ENCODE peak calls at places on chromosome 18, in nine cellular contexts. U is tibial artery; W is NCI-H2081; G is HS-5; R is RWPE1; B is right lobe of liver; P is activated T-helper 2 cell treated with anti-CD3 and anti-CD28 coated beads, Interferon-gamma antibody, Interleukin-2, Interleukin-4, amounts not matched to agents 10 μg/mL and 5 μg/mL and 100 μg/mL, durations not matched to agents 14 hours and 24 hours and 36 hours; I is ovary; J is NK-92 treated with Interleukin-12 subunit alpha and Interleukin-12 subunit beta, amount 100 ng/mL, for 24 hours. Y is an unnamed sample.

GRCh38 chr18:33854827-33855139 is 276.8 kb downstream of the ASXL3 start:
- DNase-seq in G (no peak), J (no peak), I (no peak), W (no peak), U (no peak), B (no peak), P (no peak), R (no peak), Y (no peak)

GRCh38 chr18:29083545-29083944 is 906.6 kb upstream of the CDH2 start:
- DNase-seq in P (no peak), G (no peak), B (no peak), W (peak), R (no peak), J (no peak), I (no peak), U (no peak), Y (peak)

GRCh38 chr18:13387856-13388548 is 169.4 kb downstream of the LDLRAD4 start:
- DNase-seq in I (no peak), W (no peak), B (no peak), R (no peak), J (no peak), U (no peak), G (no peak), P (no peak), Y (no peak)

GRCh38 chr18:54296017-54296416 is 26.7 kb downstream of the POLI start:
- DNase-seq in I (no peak), W (no peak), G (no peak), R (no peak), J (no peak), U (no peak), P (no peak), B (no peak), Y (no peak)

GRCh38 chr18:70645971-70646370 is 357.1 kb downstream of the SOCS6 start:
- DNase-seq in P (no peak), W (no peak), I (no peak), B (no peak), J (no peak), G (no peak), R (no peak), U (no peak), Y (no peak)

GRCh38 chr18:22983175-22983574 is 50.0 kb downstream of the RBBP8 start:
- DNase-seq in W (no peak), U (no peak), J (no peak), P (no peak), B (no peak), G (peak), I (no peak), R (peak), Y (no peak)

GRCh38 chr18:73509460-73509859 is 638.2 kb downstream of the FBXO15 start:
- DNase-seq in G (no peak), W (no peak), J (no peak), R (no peak), I (no peak), U (no peak), B (no peak), P (no peak), Y (no peak)

GRCh38 chr18:46171331-46171730 is 67.1 kb downstream of the HAUS1 start:
- DNase-seq in J (no peak), P (no peak), B (no peak), W (no peak), I (no peak), R (no peak), U (no peak), G (no peak), Y (no peak)

GRCh38 chr18:50396005-50396404 is 21.2 kb downstream of the SKA1 start:
- DNase-seq in R (no peak), U (no peak), I (no peak), W (no peak), J (no peak), G (no peak), P (no peak), B (no peak), Y (no peak)

GRCh38 chr18:47777626-47778025 is 152.8 kb downstream of the SMAD2 start:
- DNase-seq in G (no peak), J (no peak), I (no peak), B (no peak), W (no peak), R (no peak), U (no peak), P (no peak), Y (no peak)

GRCh38 chr18:37403100-37403781 is 162.4 kb downstream of the CELF4 start:
- DNase-seq in R (peak), B (no peak), I (peak), W (no peak), P (no peak), G (peak), U (no peak), J (no peak), Y (peak)

GRCh38 chr18:22703883-22704626 is 229.1 kb upstream of the RBBP8 start:
- DNase-seq in J (no peak), I (no peak), W (peak), B (no peak), P (no peak), U (no peak), G (no peak), R (peak), Y (peak)

Y was measured in mammary epithelial cell.